ENCODE peak calls at places on chromosome 20, in five cellular contexts. T is left lung, X is cardiac muscle cell, J is fibroblast of mammary gland, L is NCI-H187. E is an unnamed sample.
A peak's percentile ranks its signal among the peaks of the same experiment; 100 is the strongest.

GRCh38 chr20:38859070-38859690 is 53.7 kb downstream of the PPP1R16B start:
- DNase-seq in T (no peak), X (no peak), J (no peak), L (no peak), E (no peak)

GRCh38 chr20:59515013-59515905 is 89.1 kb upstream of the PHACTR3 start:
- DNase-seq in T (peak; percentile 62), X (peak; percentile 66), J (peak; percentile 52), L (peak; percentile 61), E (peak; percentile 46)

GRCh38 chr20:39775110-39775509 is 813.0 kb downstream of the DHX35 start:
- DNase-seq in T (peak; percentile 46), X (peak; percentile 60), J (peak; percentile 98), L (no peak), E (no peak)

GRCh38 chr20:59754551-59754950 is 150.2 kb downstream of the PHACTR3 start:
- DNase-seq in T (no peak), X (no peak), J (no peak), L (no peak), E (no peak)

GRCh38 chr20:10673831-10674683 is at the start of gene JAG1:
- DNase-seq in T (peak; percentile 97), X (peak; percentile 96), J (peak; percentile 85), L (peak; percentile 92), E (peak; percentile 89)

GRCh38 chr20:3865887-3866407 is 19.3 kb downstream of the MAVS start:
- DNase-seq in T (no peak), X (no peak), J (no peak), L (no peak), E (no peak)

GRCh38 chr20:61373956-61374545 is 122.0 kb downstream of the CDH4 start:
- DNase-seq in T (no peak), X (no peak), J (no peak), L (no peak), E (no peak)

GRCh38 chr20:2101057-2101934 is at the start of gene STK35:
- DNase-seq in T (no peak), X (no peak), J (peak; percentile 47), L (no peak), E (peak; percentile 79)